ENCODE peak calls at places on chromosomes 4 and X, in nine cellular contexts. O is CD8-positive, alpha-beta T cell; N is SK-N-SH; T is IMR-90; X is CD8-positive, alpha-beta memory T cell; B is tibial artery; E is pancreas; M is body of pancreas; P is H9. L is an unnamed sample.
A peak's percentile ranks its signal among the peaks of the same experiment; 100 is the strongest.

GRCh38 chr4:8410641-8411271 is 29.8 kb downstream of the ACOX3 start:
- DNase-seq in T (peak; percentile 59), N (peak; percentile 88), O (no peak), M (no peak), X (no peak), B (peak; percentile 52), P (peak; percentile 89), E (no peak), L (no peak)

GRCh38 chr4:129738175-129738574 is 642.2 kb downstream of the C4orf33 start:
- DNase-seq in X (no peak), P (no peak), E (no peak), B (no peak), M (no peak), O (no peak), N (no peak), T (no peak), L (no peak)

GRCh38 chr4:108383157-108383556 is 214.4 kb upstream of the LEF1 start:
- DNase-seq in P (no peak), M (no peak), B (no peak), O (no peak), T (no peak), X (no peak), E (no peak), N (no peak), L (no peak)

GRCh38 chr4:26736621-26737020 is 124.0 kb upstream of the STIM2 start:
- DNase-seq in P (no peak), E (no peak), N (no peak), X (no peak), T (peak; percentile 77), M (no peak), O (no peak), B (no peak), L (no peak)

GRCh38 chrX:136650811-136651210 is 2.9 kb downstream of the CD40LG start:
- DNase-seq in B (no peak), T (no peak), E (no peak), M (no peak), O (no peak), X (no peak), P (no peak), N (no peak), L (no peak)

GRCh38 chr4:6471303-6472007 is 959 bp downstream of the PPP2R2C start:
- DNase-seq in E (no peak), X (no peak), P (peak; percentile 41), O (no peak), M (no peak), N (peak; percentile 74), B (no peak), T (no peak), L (no peak)

GRCh38 chr4:164368894-164369293 is 385.0 kb upstream of the SMIM31 start:
- DNase-seq in E (no peak), M (no peak), X (no peak), B (no peak), O (no peak), N (no peak), T (no peak), P (no peak), L (no peak)

GRCh38 chrX:150199803-150200202 is 163.3 kb upstream of the MAMLD1 start:
- DNase-seq in T (no peak), P (no peak), X (no peak), N (no peak), E (no peak), M (no peak), B (no peak), O (no peak), L (no peak)

GRCh38 chr4:51842167-51842553 is 793 bp upstream of the DCUN1D4 start:
- DNase-seq in M (no peak), E (no peak), P (no peak), B (peak; percentile 38), X (no peak), O (no peak), N (peak; percentile 47), T (peak; percentile 25), L (no peak)

GRCh38 chr4:151031831-151032605 is 16.9 kb upstream of the LRBA start:
- DNase-seq in P (no peak), M (no peak), O (no peak), E (no peak), N (peak; percentile 13), X (no peak), T (peak; percentile 71), B (no peak), L (peak; percentile 43)

GRCh38 chr4:11451720-11452119 is 23.0 kb upstream of the HS3ST1 start:
- DNase-seq in M (no peak), N (no peak), E (no peak), P (no peak), T (no peak), X (no peak), B (no peak), O (no peak), L (no peak)

GRCh38 chr4:48635980-48636379 is 144.1 kb downstream of the FRYL start:
- DNase-seq in P (no peak), E (no peak), B (no peak), T (no peak), N (no peak), X (no peak), O (no peak), M (no peak), L (no peak)

GRCh38 chrX:49177338-49177833 is 5.7 kb downstream of the PLP2 start:
- DNase-seq in P (no peak), B (no peak), M (no peak), X (no peak), E (no peak), N (no peak), O (no peak), T (no peak), L (no peak)
- H3K27ac ChIP-seq in P (no peak overlapping the region), B (peak overlapping the region; percentile 40), M (no peak overlapping the region), X (no peak overlapping the region), E (no peak overlapping the region), N (no peak overlapping the region), O (no peak overlapping the region), T (no peak overlapping the region), L (peak overlapping the region; percentile 13)

DNA sequence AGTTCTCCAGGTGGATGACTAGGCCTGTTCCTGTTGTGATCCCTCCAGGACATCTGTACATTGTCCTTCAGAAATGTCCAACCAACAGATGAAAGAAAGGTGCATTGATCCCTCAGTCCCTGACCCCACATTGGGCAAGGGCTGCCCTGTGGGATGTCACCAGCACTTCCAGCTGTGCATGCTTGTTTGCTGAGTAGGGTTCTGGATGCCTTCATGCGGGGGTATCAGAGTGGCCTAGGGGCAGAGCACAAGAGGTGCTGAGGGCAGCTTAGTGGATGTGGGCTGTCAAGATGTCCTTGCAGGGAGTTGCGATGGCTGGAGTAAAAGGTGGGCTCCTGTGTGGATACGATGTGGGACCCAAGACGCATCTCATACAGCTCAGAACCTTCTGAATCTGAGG is 112.5 kb downstream of the PALLD start:
- DNase-seq in E (no peak), B (no peak), T (no peak), M (no peak), N (no peak), O (no peak), P (no peak), X (no peak), L (no peak)
- H3K4me1 ChIP-seq in E (no peaks in the 10 kb centered on the region), B (no peaks in the 10 kb centered on the region), T (peaks cover 25% of the 10 kb centered on the region), M (no peaks in the 10 kb centered on the region), N (peaks cover 3% of the 10 kb centered on the region), O (no peaks in the 10 kb centered on the region), P (peaks cover 7% of the 10 kb centered on the region), X (no peaks in the 10 kb centered on the region), L (no peaks in the 10 kb centered on the region)

GRCh38 chr4:473575-474457 is 25.1 kb downstream of the ZNF721 start:
- DNase-seq in N (peak; percentile 95), M (peak; percentile 96), T (peak; percentile 99), O (peak; percentile 90), B (peak; percentile 95), P (peak; percentile 97), X (peak; percentile 84), E (peak; percentile 96), L (peak; percentile 92)

GRCh38 chr4:476501-476900 is 22.5 kb downstream of the ZNF721 start:
- DNase-seq in O (no peak), E (no peak), N (no peak), M (no peak), B (no peak), X (no peak), P (no peak), T (peak; percentile 25), L (no peak)

GRCh38 chr4:475962-476361 is 23.0 kb downstream of the ZNF721 start:
- DNase-seq in T (no peak), P (no peak), O (no peak), E (no peak), M (no peak), X (no peak), N (no peak), B (no peak), L (no peak)

GRCh38 chr4:478373-478772 is 20.6 kb downstream of the ZNF721 start:
- DNase-seq in T (peak; percentile 44), M (no peak), N (no peak), P (no peak), X (no peak), O (no peak), E (no peak), B (no peak), L (no peak)

GRCh38 chr4:477686-478085 is 21.3 kb downstream of the ZNF721 start:
- DNase-seq in O (no peak), M (no peak), E (no peak), B (no peak), X (no peak), P (no peak), N (no peak), T (no peak), L (no peak)
- H3K9me3 ChIP-seq in O (peaks cover 36% of the 10 kb centered on the region), M (no peaks in the 10 kb centered on the region), E (no peaks in the 10 kb centered on the region), B (peaks cover 8% of the 10 kb centered on the region), X (peaks cover 18% of the 10 kb centered on the region), P (no peaks in the 10 kb centered on the region), N (no peaks in the 10 kb centered on the region), T (peaks cover 14% of the 10 kb centered on the region), L (no peaks in the 10 kb centered on the region)

GRCh38 chrX:11562570-11562969 is 103.2 kb downstream of the ARHGAP6 start:
- DNase-seq in T (no peak), B (no peak), O (no peak), E (no peak), X (no peak), M (no peak), P (no peak), N (no peak), L (no peak)

GRCh38 chrX:11558972-11559371 is 106.7 kb downstream of the ARHGAP6 start:
- DNase-seq in N (peak; percentile 44), E (no peak), P (peak; percentile 45), B (no peak), M (no peak), X (peak; percentile 12), T (no peak), O (peak; percentile 5), L (no peak)

GRCh38 chrX:11553594-11553993 is 112.1 kb downstream of the ARHGAP6 start:
- DNase-seq in X (no peak), N (no peak), P (no peak), T (no peak), B (no peak), M (no peak), O (no peak), E (no peak), L (no peak)

GRCh38 chrX:11555759-11556158 is 110.0 kb downstream of the ARHGAP6 start:
- DNase-seq in M (no peak), N (no peak), X (no peak), E (no peak), O (no peak), B (no peak), P (no peak), T (no peak), L (no peak)

DNA sequence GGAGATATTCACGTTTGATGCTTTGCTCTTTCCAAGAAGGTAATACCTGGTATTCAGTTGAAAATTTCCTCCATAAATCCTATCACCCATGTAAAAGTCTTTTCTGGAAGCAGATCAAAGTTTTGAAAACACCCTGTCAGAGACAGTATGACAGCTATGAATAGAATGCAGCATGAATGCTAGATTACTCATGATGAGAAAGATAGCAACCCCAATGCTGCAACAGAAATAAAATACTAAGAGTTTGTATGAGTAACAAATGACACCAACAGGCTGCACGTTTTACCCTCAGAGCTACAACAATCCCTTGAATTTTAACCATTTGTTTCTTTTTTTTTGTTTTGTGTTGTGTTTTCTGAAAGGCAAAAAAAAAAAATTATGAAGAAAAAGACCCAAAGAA is 108.6 kb downstream of the ARHGAP6 start:
- DNase-seq in X (no peak), O (no peak), M (no peak), E (no peak), N (no peak), P (no peak), B (no peak), T (peak; percentile 72), L (no peak)
- H3K27ac ChIP-seq in X (no peak overlapping the region), O (no peak overlapping the region), M (no peak overlapping the region), E (no peak overlapping the region), N (no peak overlapping the region), P (no peak overlapping the region), B (no peak overlapping the region), T (no peak overlapping the region), L (no peak overlapping the region)

L was measured in left lung.